ENCODE peak calls at places on chromosome 9, in nine cellular contexts. One of them, this sample, is unnamed.

GRCh38 chr9:93952784-93953491 is 2.2 kb downstream of the BARX1 start:
- DNase-seq in foreskin keratinocyte: no peak
- DNase-seq in sciatic nerve: no peak
- DNase-seq in fibroblast of lung: no peak
- DNase-seq in cardiac fibroblast: no peak
- DNase-seq in tibial artery: no peak
- DNase-seq in dorsolateral prefrontal cortex: no peak
- DNase-seq in cardiac septum: no peak
- DNase-seq in NCI-H446: no peak
- DNase-seq in this sample: no peak

GRCh38 chr9:21873540-21874221 is 71.2 kb downstream of the MTAP start:
- DNase-seq in foreskin keratinocyte: peak; percentile 70
- DNase-seq in sciatic nerve: no peak
- DNase-seq in fibroblast of lung: peak; percentile 88
- DNase-seq in cardiac fibroblast: peak; percentile 53
- DNase-seq in tibial artery: no peak
- DNase-seq in dorsolateral prefrontal cortex: no peak
- DNase-seq in cardiac septum: no peak
- DNase-seq in NCI-H446: no peak
- DNase-seq in this sample: no peak

GRCh38 chr9:108270041-108270440 is 585.7 kb downstream of the ACTL7B start:
- DNase-seq in foreskin keratinocyte: peak; percentile 84
- DNase-seq in sciatic nerve: no peak
- DNase-seq in fibroblast of lung: peak; percentile 50
- DNase-seq in cardiac fibroblast: no peak
- DNase-seq in tibial artery: no peak
- DNase-seq in dorsolateral prefrontal cortex: no peak
- DNase-seq in cardiac septum: no peak
- DNase-seq in NCI-H446: no peak
- DNase-seq in this sample: no peak

GRCh38 chr9:3794005-3794404 is 268.2 kb upstream of the RFX3 start:
- DNase-seq in foreskin keratinocyte: peak; percentile 23
- DNase-seq in sciatic nerve: no peak
- DNase-seq in fibroblast of lung: peak; percentile 72
- DNase-seq in cardiac fibroblast: peak; percentile 44
- DNase-seq in tibial artery: no peak
- DNase-seq in dorsolateral prefrontal cortex: no peak
- DNase-seq in cardiac septum: no peak
- DNase-seq in NCI-H446: no peak
- DNase-seq in this sample: no peak

GRCh38 chr9:108473209-108474112 is 382.3 kb downstream of the ACTL7B start:
- DNase-seq in foreskin keratinocyte: no peak
- DNase-seq in sciatic nerve: no peak
- DNase-seq in fibroblast of lung: peak; percentile 84
- DNase-seq in cardiac fibroblast: peak; percentile 87
- DNase-seq in tibial artery: peak; percentile 74
- DNase-seq in dorsolateral prefrontal cortex: no peak
- DNase-seq in cardiac septum: no peak
- DNase-seq in NCI-H446: no peak
- DNase-seq in this sample: no peak

GRCh38 chr9:136808075-136808780 is 480 bp downstream of the RABL6 start:
- DNase-seq in foreskin keratinocyte: no peak
- DNase-seq in sciatic nerve: no peak
- DNase-seq in fibroblast of lung: no peak
- DNase-seq in cardiac fibroblast: peak; percentile 10
- DNase-seq in tibial artery: no peak
- DNase-seq in dorsolateral prefrontal cortex: no peak
- DNase-seq in cardiac septum: no peak
- DNase-seq in NCI-H446: no peak
- DNase-seq in this sample: no peak

GRCh38 chr9:7284117-7284516 is 515.5 kb downstream of the DMAC1 start:
- DNase-seq in foreskin keratinocyte: no peak
- DNase-seq in sciatic nerve: no peak
- DNase-seq in fibroblast of lung: no peak
- DNase-seq in cardiac fibroblast: no peak
- DNase-seq in tibial artery: no peak
- DNase-seq in dorsolateral prefrontal cortex: no peak
- DNase-seq in cardiac septum: no peak
- DNase-seq in NCI-H446: no peak
- DNase-seq in this sample: no peak

GRCh38 chr9:121963542-121963995 is 129.5 kb downstream of the TTLL11 start:
- DNase-seq in foreskin keratinocyte: peak; percentile 97
- DNase-seq in sciatic nerve: no peak
- DNase-seq in fibroblast of lung: peak; percentile 81
- DNase-seq in cardiac fibroblast: peak; percentile 43
- DNase-seq in tibial artery: no peak
- DNase-seq in dorsolateral prefrontal cortex: no peak
- DNase-seq in cardiac septum: no peak
- DNase-seq in NCI-H446: no peak
- DNase-seq in this sample: no peak

GRCh38 chr9:132288956-132289355 is 65.8 kb downstream of the SETX start:
- DNase-seq in foreskin keratinocyte: no peak
- DNase-seq in sciatic nerve: no peak
- DNase-seq in fibroblast of lung: peak; percentile 22
- DNase-seq in cardiac fibroblast: peak; percentile 17
- DNase-seq in tibial artery: no peak
- DNase-seq in dorsolateral prefrontal cortex: no peak
- DNase-seq in cardiac septum: no peak
- DNase-seq in NCI-H446: no peak
- DNase-seq in this sample: no peak

GRCh38 chr9:33695856-33696255 is 99.5 kb upstream of the PRSS3 start:
- DNase-seq in foreskin keratinocyte: no peak
- DNase-seq in sciatic nerve: no peak
- DNase-seq in fibroblast of lung: no peak
- DNase-seq in cardiac fibroblast: no peak
- DNase-seq in tibial artery: no peak
- DNase-seq in dorsolateral prefrontal cortex: no peak
- DNase-seq in cardiac septum: no peak
- DNase-seq in NCI-H446: no peak
- DNase-seq in this sample: no peak

GRCh38 chr9:77712533-77713130 is 64.5 kb upstream of the GNA14 start:
- DNase-seq in foreskin keratinocyte: peak; percentile 92
- DNase-seq in sciatic nerve: no peak
- DNase-seq in fibroblast of lung: peak; percentile 98
- DNase-seq in cardiac fibroblast: peak; percentile 72
- DNase-seq in tibial artery: no peak
- DNase-seq in dorsolateral prefrontal cortex: no peak
- DNase-seq in cardiac septum: no peak
- DNase-seq in NCI-H446: no peak
- DNase-seq in this sample: no peak

GRCh38 chr9:15211160-15211993 is 95.6 kb downstream of the TTC39B start:
- DNase-seq in foreskin keratinocyte: peak; percentile 33
- DNase-seq in sciatic nerve: no peak
- DNase-seq in fibroblast of lung: peak; percentile 70
- DNase-seq in cardiac fibroblast: peak; percentile 89
- DNase-seq in tibial artery: peak; percentile 76
- DNase-seq in dorsolateral prefrontal cortex: no peak
- DNase-seq in cardiac septum: no peak
- DNase-seq in NCI-H446: peak; percentile 72
- DNase-seq in this sample: peak; percentile 81

GRCh38 chr9:38196721-38197120 is 127.7 kb upstream of the SHB start:
- DNase-seq in foreskin keratinocyte: no peak
- DNase-seq in sciatic nerve: no peak
- DNase-seq in fibroblast of lung: no peak
- DNase-seq in cardiac fibroblast: no peak
- DNase-seq in tibial artery: no peak
- DNase-seq in dorsolateral prefrontal cortex: no peak
- DNase-seq in cardiac septum: no peak
- DNase-seq in NCI-H446: no peak
- DNase-seq in this sample: no peak

GRCh38 chr9:35110327-35110758 is 5.3 kb downstream of the ATOSB start:
- DNase-seq in foreskin keratinocyte: peak; percentile 49
- DNase-seq in sciatic nerve: no peak
- DNase-seq in fibroblast of lung: peak; percentile 64
- DNase-seq in cardiac fibroblast: peak; percentile 60
- DNase-seq in tibial artery: peak; percentile 92
- DNase-seq in dorsolateral prefrontal cortex: peak; percentile 70
- DNase-seq in cardiac septum: no peak
- DNase-seq in NCI-H446: no peak
- DNase-seq in this sample: peak; percentile 89

GRCh38 chr9:109453210-109453842 is 44.8 kb downstream of the PTPN3 start:
- DNase-seq in foreskin keratinocyte: peak; percentile 95
- DNase-seq in sciatic nerve: no peak
- DNase-seq in fibroblast of lung: peak; percentile 86
- DNase-seq in cardiac fibroblast: peak; percentile 76
- DNase-seq in tibial artery: no peak
- DNase-seq in dorsolateral prefrontal cortex: no peak
- DNase-seq in cardiac septum: no peak
- DNase-seq in NCI-H446: no peak
- DNase-seq in this sample: no peak

GRCh38 chr9:137268538-137269201 is 8.9 kb upstream of the TOR4A start:
- DNase-seq in foreskin keratinocyte: no peak
- DNase-seq in sciatic nerve: no peak
- DNase-seq in fibroblast of lung: no peak
- DNase-seq in cardiac fibroblast: no peak
- DNase-seq in tibial artery: no peak
- DNase-seq in dorsolateral prefrontal cortex: no peak
- DNase-seq in cardiac septum: no peak
- DNase-seq in NCI-H446: no peak
- DNase-seq in this sample: no peak

GRCh38 chr9:112074250-112075008 is 100.7 kb downstream of the SUSD1 start:
- DNase-seq in foreskin keratinocyte: peak; percentile 69
- DNase-seq in sciatic nerve: peak; percentile 83
- DNase-seq in fibroblast of lung: peak; percentile 92
- DNase-seq in cardiac fibroblast: peak; percentile 99
- DNase-seq in tibial artery: no peak
- DNase-seq in dorsolateral prefrontal cortex: no peak
- DNase-seq in cardiac septum: no peak
- DNase-seq in NCI-H446: no peak
- DNase-seq in this sample: no peak

GRCh38 chr9:124295097-124295794 is 37.5 kb downstream of the NEK6 start:
- DNase-seq in foreskin keratinocyte: no peak
- DNase-seq in sciatic nerve: no peak
- DNase-seq in fibroblast of lung: peak; percentile 62
- DNase-seq in cardiac fibroblast: peak; percentile 63
- DNase-seq in tibial artery: no peak
- DNase-seq in dorsolateral prefrontal cortex: no peak
- DNase-seq in cardiac septum: no peak
- DNase-seq in NCI-H446: no peak
- DNase-seq in this sample: no peak

GRCh38 chr9:14992025-14992424 is 81.8 kb upstream of the FREM1 start:
- DNase-seq in foreskin keratinocyte: no peak
- DNase-seq in sciatic nerve: no peak
- DNase-seq in fibroblast of lung: no peak
- DNase-seq in cardiac fibroblast: no peak
- DNase-seq in tibial artery: no peak
- DNase-seq in dorsolateral prefrontal cortex: no peak
- DNase-seq in cardiac septum: no peak
- DNase-seq in NCI-H446: no peak
- DNase-seq in this sample: no peak

GRCh38 chr9:134522502-134522848 is 119.1 kb upstream of the COL5A1 start:
- DNase-seq in foreskin keratinocyte: no peak
- DNase-seq in sciatic nerve: no peak
- DNase-seq in fibroblast of lung: no peak
- DNase-seq in cardiac fibroblast: no peak
- DNase-seq in tibial artery: no peak
- DNase-seq in dorsolateral prefrontal cortex: no peak
- DNase-seq in cardiac septum: no peak
- DNase-seq in NCI-H446: no peak
- DNase-seq in this sample: no peak

GRCh38 chr9:33429256-33430080 is 17.9 kb downstream of the AQP3 start:
- DNase-seq in foreskin keratinocyte: no peak
- DNase-seq in sciatic nerve: no peak
- DNase-seq in fibroblast of lung: no peak
- DNase-seq in cardiac fibroblast: peak; percentile 59
- DNase-seq in tibial artery: no peak
- DNase-seq in dorsolateral prefrontal cortex: no peak
- DNase-seq in cardiac septum: no peak
- DNase-seq in NCI-H446: no peak
- DNase-seq in this sample: no peak

GRCh38 chr9:102135768-102136167 is 397.3 kb upstream of the GRIN3A start:
- DNase-seq in foreskin keratinocyte: no peak
- DNase-seq in sciatic nerve: no peak
- DNase-seq in fibroblast of lung: no peak
- DNase-seq in cardiac fibroblast: no peak
- DNase-seq in tibial artery: no peak
- DNase-seq in dorsolateral prefrontal cortex: no peak
- DNase-seq in cardiac septum: no peak
- DNase-seq in NCI-H446: no peak
- DNase-seq in this sample: no peak

This sample was measured in coronary artery.